ENCODE peak calls at places on chromosomes 7 and 10, in six cellular contexts. C is HepG2, G is H1, M is GM12891, K is K562, W is GM12878. Y is an unnamed sample.

GRCh38 chr7:92916751-92917369 is 80.5 kb upstream of the CDK6 start:
- DNase-seq in C (peak), G (no peak), M (no peak), K (no peak), W (no peak), Y (no peak)

GRCh38 chr7:38775503-38775902 is 133.5 kb downstream of the VPS41 start:
- DNase-seq in C (no peak), G (no peak), M (no peak), K (no peak), W (no peak), Y (no peak)

GRCh38 chr10:23445591-23445990 is 6.7 kb downstream of the OTUD1 start:
- DNase-seq in C (no peak), G (no peak), M (no peak), K (no peak), W (no peak), Y (no peak)

GRCh38 chr10:58625070-58625469 is 112.4 kb downstream of the BICC1 start:
- DNase-seq in C (peak), G (no peak), M (no peak), K (no peak), W (no peak), Y (no peak)

GRCh38 chr10:96512997-96513685 is 585 bp downstream of the TLL2 start:
- DNase-seq in C (no peak), G (no peak), M (no peak), K (no peak), W (no peak), Y (peak)

GRCh38 chr10:18136056-18136916 is 3.9 kb upstream of the CACNB2 start:
- DNase-seq in C (no peak), G (no peak), M (no peak), K (no peak), W (no peak), Y (no peak)

GRCh38 chr7:50824882-50825281 is 42.2 kb upstream of the GRB10 start:
- DNase-seq in C (peak), G (no peak), M (no peak), K (no peak), W (no peak), Y (no peak)

GRCh38 chr10:122142652-122143237 is 128.4 kb upstream of the BTBD16 start:
- DNase-seq in C (no peak), G (no peak), M (peak), K (peak), W (no peak), Y (no peak)

GRCh38 chr10:110321869-110322620 is 17.3 kb upstream of the SMNDC1 start:
- DNase-seq in C (no peak), G (no peak), M (no peak), K (no peak), W (no peak), Y (no peak)

GRCh38 chr10:122856902-122857301 is 11.2 kb upstream of the CUZD1 start:
- DNase-seq in C (no peak), G (no peak), M (no peak), K (no peak), W (no peak), Y (no peak)

GRCh38 chr10:125149278-125150047 is 10.9 kb downstream of the CTBP2 start:
- DNase-seq in C (no peak), G (no peak), M (no peak), K (peak), W (no peak), Y (no peak)

GRCh38 chr7:54541941-54542618 is at the start of gene VSTM2A:
- DNase-seq in C (no peak), G (no peak), M (no peak), K (no peak), W (no peak), Y (no peak)

GRCh38 chr7:24609570-24609969 is 36.3 kb downstream of the PALS2 start:
- DNase-seq in C (no peak), G (no peak), M (no peak), K (no peak), W (no peak), Y (no peak)
- TF ChIP-seq TAF1 in C (no peak), G (no peak), M (no peak), K (no peak), W (no peak), Y (no peak)

DNA sequence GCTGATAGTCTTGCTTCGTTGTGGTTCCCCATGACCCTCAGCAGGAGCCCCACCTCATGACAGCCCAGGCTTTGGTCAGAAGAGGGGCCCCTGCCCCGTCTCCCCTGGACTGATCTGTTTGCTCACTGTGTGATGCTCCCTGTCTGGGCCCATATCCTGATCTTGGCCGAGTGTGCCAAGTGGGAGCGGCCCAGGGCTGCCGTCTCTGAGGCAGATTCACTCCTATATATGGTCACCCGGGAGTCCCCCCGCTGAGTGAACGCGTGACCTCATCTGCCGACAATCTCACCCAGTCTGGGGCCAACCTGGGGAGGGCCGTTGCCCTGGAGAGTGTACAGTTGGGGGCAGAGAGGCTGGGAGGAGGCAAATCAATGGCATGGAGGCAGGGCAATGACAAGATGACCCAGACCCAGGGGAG is 34.5 kb downstream of the PPIF start:
- DNase-seq in C (peak), G (no peak), M (no peak), K (no peak), W (no peak), Y (no peak)
- TF ChIP-seq POLR2AphosphoS5 in C (no peak), G (no peak), M (no peak), K (no peak), W (no peak), Y (no peak)

GRCh38 chr10:103193107-103193819 is at the start of gene NT5C2:
- DNase-seq in C (peak), G (no peak), M (peak), K (peak), W (no peak), Y (peak)
- TF ChIP-seq POLR2A in C (peak), G (no peak), M (peak), K (no peak), W (peak), Y (no peak)

GRCh38 chr7:44700322-44700721 is 48.3 kb upstream of the ZMIZ2 start:
- DNase-seq in C (no peak), G (no peak), M (no peak), K (no peak), W (no peak), Y (no peak)

GRCh38 chr7:44695756-44696155 is 52.9 kb upstream of the ZMIZ2 start:
- DNase-seq in C (no peak), G (no peak), M (no peak), K (no peak), W (no peak), Y (no peak)

GRCh38 chr7:44696728-44697127 is 51.9 kb upstream of the ZMIZ2 start:
- DNase-seq in C (no peak), G (no peak), M (no peak), K (no peak), W (no peak), Y (no peak)

GRCh38 chr7:44697136-44698045 is 51.3 kb upstream of the ZMIZ2 start:
- DNase-seq in C (no peak), G (no peak), M (no peak), K (no peak), W (no peak), Y (no peak)

GRCh38 chr7:44698046-44698580 is 50.5 kb upstream of the ZMIZ2 start:
- DNase-seq in C (no peak), G (no peak), M (no peak), K (no peak), W (no peak), Y (no peak)
- TF ChIP-seq TAF1 in C (no peak), G (no peak), M (no peak), K (no peak), W (no peak), Y (no peak)

DNA sequence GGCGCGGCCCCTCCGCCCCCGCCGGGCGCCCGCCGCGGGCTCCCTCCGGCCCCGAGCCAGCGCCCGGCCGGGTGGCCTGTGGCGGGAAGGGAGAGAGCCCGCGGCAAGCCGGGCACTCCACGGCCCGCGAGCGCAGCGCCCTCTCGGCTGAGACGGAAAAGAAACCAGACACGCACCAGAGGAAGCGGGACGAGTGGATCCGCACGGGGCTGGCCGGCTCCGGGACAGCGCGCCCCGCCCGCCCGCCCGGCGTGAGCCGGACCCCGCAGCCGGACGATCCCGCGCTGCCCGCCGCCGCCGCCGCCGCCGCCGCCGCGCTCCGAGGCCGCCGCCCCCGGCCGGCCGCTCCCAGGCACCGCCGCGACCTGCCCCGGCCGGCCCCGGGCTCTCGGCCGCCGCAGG is 300 bp downstream of the ARHGAP21 start:
- DNase-seq in C (no peak), G (no peak), M (peak), K (no peak), W (no peak), Y (peak)
- TF ChIP-seq POLR2AphosphoS5 in C (no peak), G (no peak), M (no peak), K (no peak), W (no peak), Y (no peak)

Y was measured in GM12892.